ENCODE peak calls at places on chromosomes 13 and 19, in five cellular contexts. D is activated CD8-positive, alpha-beta memory T cell treated with anti-CD3 and anti-CD28 coated beads for 24 hours; M is stimulated activated CD4-positive, alpha-beta T cell treated with anti-CD3 and anti-CD28 coated beads, Interleukin-15, amount 100 ng/mL, for 1 hour; E is stimulated activated CD8-positive, alpha-beta memory T cell treated with anti-CD3 and anti-CD28 coated beads, Interleukin-7, amount 100 ng/mL, for 4 hours; B is nucleus accumbens. R is an unnamed sample.

GRCh38 chr19:35468637-35469036 is 20.6 kb downstream of the FFAR2 start:
- DNase-seq in D (peak; percentile 74), B (peak; percentile 7), M (peak; percentile 43), E (peak; percentile 46), R (peak; percentile 50)

GRCh38 chr13:42478531-42479156 is 95.3 kb upstream of the TNFSF11 start:
- DNase-seq in D (no peak), E (no peak), B (no peak), M (no peak), R (no peak)

GRCh38 chr13:33328691-33329090 is 43.1 kb upstream of the STARD13 start:
- DNase-seq in B (no peak), M (no peak), D (no peak), E (no peak), R (no peak)

GRCh38 chr13:21663197-21663596 is 7.7 kb upstream of the FGF9 start:
- DNase-seq in M (no peak), B (no peak), D (no peak), E (no peak), R (no peak)

GRCh38 chr19:8811315-8812172 is 20.6 kb downstream of the ZNF558 start:
- DNase-seq in E (no peak), B (no peak), D (no peak), M (no peak), R (no peak)

GRCh38 chr19:19531951-19532805 is 3.5 kb downstream of the YJEFN3 start:
- DNase-seq in D (peak; percentile 96), B (peak; percentile 73), E (peak; percentile 55), M (peak; percentile 73), R (no peak)

GRCh38 chr19:51681286-51681956 is 11.7 kb upstream of the SPACA6 start:
- DNase-seq in M (no peak), D (no peak), B (no peak), E (no peak), R (no peak)

GRCh38 chr19:29569038-29569911 is 36.8 kb upstream of the POP4 start:
- DNase-seq in D (peak; percentile 47), M (no peak), E (no peak), B (no peak), R (no peak)

GRCh38 chr13:106523566-106523965 is 11.9 kb downstream of the EFNB2 start:
- DNase-seq in B (no peak), D (no peak), E (no peak), M (no peak), R (no peak)

GRCh38 chr19:44585371-44586141 is 27.8 kb upstream of the IGSF23 start:
- DNase-seq in M (no peak), B (no peak), D (no peak), E (no peak), R (no peak)

GRCh38 chr13:92260363-92260762 is 861.9 kb downstream of the GPC5 start:
- DNase-seq in B (no peak), E (no peak), M (no peak), D (no peak), R (no peak)

GRCh38 chr19:55674841-55675660 is at the start of gene EPN1:
- DNase-seq in D (peak; percentile 97), B (peak; percentile 96), M (peak; percentile 91), E (peak; percentile 94), R (peak; percentile 93)

GRCh38 chr19:39218230-39219007 is 14.4 kb upstream of the SYCN start:
- DNase-seq in M (no peak), B (no peak), E (no peak), D (no peak), R (no peak)

GRCh38 chr13:71067164-71067815 is 799.7 kb downstream of the DACH1 start:
- DNase-seq in E (no peak), D (no peak), M (no peak), B (no peak), R (no peak)

GRCh38 chr19:9132422-9132821 is 5.7 kb upstream of the OR7G3 start:
- DNase-seq in B (no peak), M (no peak), E (no peak), D (no peak), R (no peak)

R was measured in NK-92 treated with Interleukin-12 subunit alpha and Interleukin-12 subunit beta, amount 100 ng/mL, for 24 hours.